ENCODE peak calls at places on chromosomes 12 and 14, in ten cellular contexts. Y is stimulated activated naive CD4-positive, alpha-beta T cell; I is T-helper 1 cell; N is RWPE1; H is choroid plexus epithelial cell; W is RCC 7860; P is GM04504; X is brain microvascular endothelial cell; D is SK-N-SH; A is NCI-H1436. T is an unnamed sample.

GRCh38 chr12:108519558-108519957 is 4.5 kb downstream of the FICD start:
- DNase-seq in A (no peak), Y (no peak), X (no peak), W (no peak), N (no peak), H (no peak), D (peak), I (no peak), P (no peak), T (no peak)

GRCh38 chr12:85076688-85077430 is 40.7 kb downstream of the LRRIQ1 start:
- DNase-seq in A (peak), I (no peak), X (peak), P (peak), D (peak), W (peak), N (peak), H (peak), Y (no peak), T (no peak)

GRCh38 chr14:67510121-67510520 is 21.6 kb upstream of the TMEM229B start:
- DNase-seq in N (no peak), Y (no peak), X (no peak), P (no peak), A (no peak), H (no peak), W (no peak), D (peak), I (no peak), T (no peak)

GRCh38 chr12:130879781-130880389 is 8.0 kb downstream of the RAN start:
- DNase-seq in P (no peak), N (no peak), H (no peak), W (no peak), I (no peak), X (no peak), A (no peak), Y (no peak), D (peak), T (no peak)

GRCh38 chr12:6541371-6542165 is 7.3 kb downstream of the GAPDH start:
- DNase-seq in P (no peak), D (no peak), I (no peak), A (no peak), H (no peak), N (no peak), X (no peak), Y (no peak), W (no peak), T (no peak)

GRCh38 chr12:39272934-39273770 is 169.8 kb downstream of the KIF21A start:
- DNase-seq in D (peak), W (peak), A (no peak), H (peak), I (no peak), Y (no peak), X (peak), N (peak), P (peak), T (no peak)

GRCh38 chr14:99806841-99807240 is 13.6 kb downstream of the EML1 start:
- DNase-seq in A (no peak), D (no peak), Y (no peak), H (no peak), X (no peak), I (no peak), P (no peak), N (no peak), W (no peak), T (no peak)

GRCh38 chr12:45354399-45354798 is 138.5 kb downstream of the ANO6 start:
- DNase-seq in I (no peak), W (peak), X (no peak), P (no peak), H (no peak), N (no peak), D (no peak), Y (no peak), A (no peak), T (no peak)

GRCh38 chr14:103123128-103123633 is at the start of gene TNFAIP2:
- DNase-seq in D (no peak), Y (no peak), I (no peak), N (no peak), P (no peak), X (no peak), H (no peak), A (no peak), W (peak), T (no peak)

GRCh38 chr12:108166505-108166904 is 37.4 kb downstream of the WSCD2 start:
- DNase-seq in A (no peak), N (no peak), P (no peak), Y (no peak), W (no peak), I (no peak), H (no peak), X (no peak), D (no peak), T (no peak)

GRCh38 chr12:15605886-15606590 is 183.2 kb downstream of the EPS8 start:
- DNase-seq in P (no peak), X (no peak), Y (no peak), N (no peak), A (no peak), I (no peak), W (no peak), H (no peak), D (no peak), T (no peak)

GRCh38 chr12:99043319-99043914 is 398.3 kb downstream of the APAF1 start:
- DNase-seq in H (peak), N (peak), X (peak), P (peak), I (no peak), Y (no peak), D (peak), W (peak), A (peak), T (peak)

GRCh38 chr12:94805749-94806148 is 155.4 kb upstream of the TMCC3 start:
- DNase-seq in H (peak), A (no peak), I (no peak), X (peak), Y (no peak), W (peak), N (no peak), P (no peak), D (no peak), T (no peak)

GRCh38 chr12:96247567-96247962 is 53.4 kb downstream of the ELK3 start:
- DNase-seq in A (no peak), D (no peak), P (no peak), X (no peak), W (peak), H (no peak), Y (no peak), N (no peak), I (no peak), T (no peak)

GRCh38 chr12:113247123-113248045 is 26.1 kb downstream of the TPCN1 start:
- DNase-seq in Y (no peak), A (no peak), D (peak), W (peak), H (peak), N (peak), X (peak), P (no peak), I (no peak), T (no peak)

GRCh38 chr12:8687846-8688601 is 9.8 kb upstream of the RIMKLB start:
- DNase-seq in X (peak), A (peak), Y (no peak), I (no peak), H (peak), N (peak), P (peak), D (peak), W (peak), T (no peak)

GRCh38 chr14:70188608-70189540 is at the start of gene SLC8A3:
- DNase-seq in W (no peak), I (no peak), A (no peak), H (peak), P (peak), D (peak), Y (no peak), N (peak), X (peak), T (peak)